ENCODE peak calls at places on chromosome 15, in six cellular contexts. I, T, V, Y, X and J are unnamed samples.
A peak's percentile ranks its signal among the peaks of the same experiment; 100 is the strongest.

GRCh38 chr15:77535845-77536244 is 96.9 kb downstream of the LINGO1 start:
- DNase-seq in Y (no peak), X (no peak), V (peak; percentile 20), I (peak; percentile 19), T (no peak), J (no peak)

GRCh38 chr15:38130739-38131498 is 121.7 kb upstream of the SPRED1 start:
- DNase-seq in T (peak; percentile 49), Y (no peak), V (peak; percentile 86), I (peak; percentile 95), X (peak; percentile 81), J (peak; percentile 31)

GRCh38 chr15:91928676-91929075 is 75.2 kb downstream of the SLCO3A1 start:
- DNase-seq in I (no peak), T (no peak), Y (no peak), X (no peak), V (no peak), J (no peak)

GRCh38 chr15:51076898-51077564 is 17.7 kb downstream of the TNFAIP8L3 start:
- DNase-seq in T (peak; percentile 34), X (peak; percentile 25), V (peak; percentile 44), Y (peak; percentile 90), I (peak; percentile 69), J (no peak)

GRCh38 chr15:100099976-100100375 is 241.8 kb downstream of the ADAMTS17 start:
- DNase-seq in Y (no peak), T (no peak), X (no peak), I (peak; percentile 39), V (no peak), J (no peak)

GRCh38 chr15:88983861-88984429 is 70.8 kb upstream of the MFGE8 start:
- DNase-seq in X (no peak), Y (no peak), T (no peak), I (no peak), V (no peak), J (no peak)

GRCh38 chr15:69080958-69081248 is 66.4 kb downstream of the NOX5 start:
- DNase-seq in I (no peak), X (no peak), V (no peak), T (no peak), Y (no peak), J (no peak)

GRCh38 chr15:60673918-60674558 is 195.1 kb upstream of the ICE2 start:
- DNase-seq in T (peak; percentile 43), V (peak; percentile 45), Y (no peak), X (no peak), I (peak; percentile 76), J (no peak)

GRCh38 chr15:67784057-67784781 is 41.1 kb upstream of the SKOR1 start:
- DNase-seq in I (no peak), T (no peak), X (no peak), Y (no peak), V (no peak), J (no peak)

GRCh38 chr15:68224108-68224507 is 5.4 kb downstream of the CLN6 start:
- DNase-seq in V (no peak), T (peak; percentile 1), I (no peak), Y (no peak), X (no peak), J (no peak)

GRCh38 chr15:76140069-76140454 is 80.3 kb downstream of the TMEM266 start:
- DNase-seq in V (no peak), I (no peak), Y (no peak), T (no peak), X (no peak), J (no peak)

GRCh38 chr15:68638953-68639500 is 60.2 kb downstream of the CORO2B start:
- DNase-seq in I (peak; percentile 56), V (no peak), T (no peak), Y (no peak), X (no peak), J (no peak)

GRCh38 chr15:98547741-98548166 is 100.6 kb upstream of the IGF1R start:
- DNase-seq in Y (peak; percentile 79), T (no peak), V (no peak), X (peak; percentile 19), I (peak; percentile 78), J (no peak)

GRCh38 chr15:98071786-98072185 is 111.3 kb downstream of the ARRDC4 start:
- DNase-seq in T (no peak), X (no peak), Y (no peak), V (no peak), I (no peak), J (no peak)

GRCh38 chr15:51267714-51268105 is 70.7 kb downstream of the CYP19A1 start:
- DNase-seq in I (no peak), V (no peak), Y (no peak), X (no peak), T (no peak), J (no peak)

GRCh38 chr15:53586815-53587214 is 172.6 kb downstream of the WDR72 start:
- DNase-seq in X (no peak), Y (no peak), T (peak; percentile 31), V (no peak), I (peak; percentile 57), J (no peak)

GRCh38 chr15:57196865-57197264 is 179.4 kb upstream of the CGNL1 start:
- DNase-seq in V (no peak), T (no peak), Y (no peak), X (no peak), I (no peak), J (no peak)

GRCh38 chr15:81765816-81766215 is 280.0 kb downstream of the MEX3B start:
- DNase-seq in I (no peak), T (no peak), X (no peak), Y (no peak), V (no peak), J (no peak)
- H3K36me3 ChIP-seq in I (no peaks in the 10 kb centered on the region), T (no peaks in the 10 kb centered on the region), X (no peaks in the 10 kb centered on the region), Y (no peaks in the 10 kb centered on the region), V (no peaks in the 10 kb centered on the region), J (no peaks in the 10 kb centered on the region)

DNA sequence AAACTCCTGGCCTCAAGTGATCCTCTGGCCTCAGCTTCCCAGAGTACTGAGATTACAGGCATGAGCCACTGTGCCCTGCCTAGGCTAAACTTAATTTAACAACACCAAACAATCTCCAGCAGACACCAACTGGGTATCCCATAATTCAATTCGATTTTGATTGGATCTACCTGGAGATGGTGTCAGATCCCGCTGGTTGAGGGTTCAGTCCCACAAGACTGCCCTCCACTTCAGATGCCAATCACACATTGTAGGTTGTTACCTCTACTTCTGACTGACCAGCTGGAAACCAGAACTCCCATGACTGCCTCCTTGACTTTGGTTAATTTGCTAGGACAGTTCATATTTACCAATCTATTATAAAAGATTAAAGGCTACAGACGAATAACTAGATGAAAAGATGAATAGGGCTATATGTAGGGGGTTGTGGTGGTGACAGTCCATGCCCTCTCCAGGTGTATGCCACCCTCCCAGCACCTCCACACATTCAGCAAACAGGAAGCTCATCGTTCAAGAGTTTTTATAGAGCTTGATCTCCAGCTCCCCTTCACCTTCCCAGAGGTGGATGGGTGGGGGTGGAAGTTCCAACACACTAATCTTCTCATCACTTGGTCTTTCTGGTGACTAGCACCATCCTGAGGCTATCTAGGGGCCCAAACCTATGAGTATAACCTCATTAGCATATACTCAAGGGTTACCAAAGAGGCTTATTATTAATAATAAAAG is 9.3 kb downstream of the B2M start:
- DNase-seq in V (no peak), I (no peak), X (no peak), T (no peak), Y (no peak), J (no peak)
- TF ChIP-seq POLR2A in V (no peak), I (no peak), X (no peak), T (no peak), Y (no peak), J (no peak)

GRCh38 chr15:26580943-26581342 is 191.9 kb downstream of the GABRB3 start:
- DNase-seq in Y (no peak), X (no peak), V (no peak), I (no peak), T (no peak), J (no peak)
- H3K36me3 ChIP-seq in Y (no peaks in the 10 kb centered on the region), X (no peaks in the 10 kb centered on the region), V (no peaks in the 10 kb centered on the region), I (no peaks in the 10 kb centered on the region), T (peaks cover 6% of the 10 kb centered on the region), J (no peaks in the 10 kb centered on the region)

GRCh38 chr15:70093481-70094309 is 4.0 kb downstream of the TLE3 start:
- DNase-seq in T (peak; percentile 85), X (no peak), Y (no peak), V (no peak), I (no peak), J (no peak)

GRCh38 chr15:70092462-70092850 is 5.3 kb downstream of the TLE3 start:
- DNase-seq in X (no peak), T (no peak), I (no peak), V (no peak), Y (no peak), J (no peak)

GRCh38 chr15:70093070-70093469 is 4.6 kb downstream of the TLE3 start:
- DNase-seq in T (no peak), Y (no peak), I (no peak), X (no peak), V (no peak), J (no peak)

GRCh38 chr15:70090436-70091291 is 7.1 kb downstream of the TLE3 start:
- DNase-seq in V (no peak), Y (no peak), T (no peak), X (no peak), I (no peak), J (no peak)

GRCh38 chr15:70091649-70092461 is 5.9 kb downstream of the TLE3 start:
- DNase-seq in X (no peak), V (no peak), T (peak; percentile 67), I (no peak), Y (no peak), J (no peak)
- TF ChIP-seq POLR2A in X (no peak), V (no peak), T (no peak), I (no peak), Y (no peak), J (no peak)

GRCh38 chr15:58622877-58623276 is 126.6 kb downstream of the ADAM10 start:
- DNase-seq in Y (no peak), V (no peak), I (no peak), T (no peak), X (no peak), J (no peak)
- H3K36me3 ChIP-seq in Y (peaks cover 32% of the 10 kb centered on the region), V (peaks cover 9% of the 10 kb centered on the region), I (no peaks in the 10 kb centered on the region), T (peaks cover 33% of the 10 kb centered on the region), X (peaks cover 5% of the 10 kb centered on the region), J (no peaks in the 10 kb centered on the region)

GRCh38 chr15:42457445-42458442 is 33.2 kb downstream of the ZNF106 start:
- DNase-seq in V (peak; percentile 87), I (peak; percentile 91), Y (no peak), X (no peak), T (peak; percentile 44), J (no peak)
- TF ChIP-seq POLR2A in V (peak; percentile 80), I (no peak), Y (no peak), X (no peak), T (no peak), J (no peak)

GRCh38 chr15:90043611-90044010 is 42.5 kb downstream of the ZNF710 start:
- DNase-seq in X (no peak), V (no peak), T (no peak), Y (no peak), I (no peak), J (no peak)

GRCh38 chr15:90046289-90046688 is 45.2 kb downstream of the ZNF710 start:
- DNase-seq in I (no peak), V (peak; percentile 21), X (no peak), T (no peak), Y (no peak), J (no peak)

GRCh38 chr15:90042766-90043525 is 41.8 kb downstream of the ZNF710 start:
- DNase-seq in T (no peak), X (no peak), I (no peak), V (no peak), Y (peak; percentile 56), J (no peak)

GRCh38 chr15:90044916-90045371 is 43.8 kb downstream of the ZNF710 start:
- DNase-seq in I (no peak), X (no peak), T (no peak), V (peak; percentile 4), Y (no peak), J (no peak)

GRCh38 chr15:90044191-90044590 is 43.1 kb downstream of the ZNF710 start:
- DNase-seq in T (no peak), I (no peak), X (no peak), V (peak; percentile 23), Y (peak; percentile 53), J (no peak)
- H3K36me3 ChIP-seq in T (no peaks in the 10 kb centered on the region), I (no peaks in the 10 kb centered on the region), X (no peaks in the 10 kb centered on the region), V (no peaks in the 10 kb centered on the region), Y (no peaks in the 10 kb centered on the region), J (no peaks in the 10 kb centered on the region)